ENCODE peak calls at places on chromosome 6, in ten cellular contexts. D is ovary, S is H54, C is K562, F is stomach, M is lower leg skin, W is esophagus squamous epithelium, V is heart left ventricle, P is adrenal gland, A is IMR-90. I is an unnamed sample.

GRCh38 chr6:88588938-88589337 is 374.5 kb downstream of the RNGTT start:
- DNase-seq in D (no peak), S (no peak), C (no peak), F (no peak), M (no peak), W (no peak), V (no peak), P (no peak), A (no peak), I (no peak)

GRCh38 chr6:106882601-106883518 is 91.7 kb downstream of the CD24 start:
- DNase-seq in D (no peak), S (no peak), C (no peak), F (no peak), M (no peak), W (no peak), V (no peak), P (no peak), A (no peak), I (no peak)

GRCh38 chr6:74598473-74599393 is 607.1 kb downstream of the COL12A1 start:
- DNase-seq in D (no peak), S (no peak), C (no peak), F (no peak), M (no peak), W (no peak), V (no peak), P (no peak), A (peak; percentile 50), I (no peak)

GRCh38 chr6:169862464-169863148 is 111.2 kb downstream of the ERMARD start:
- DNase-seq in D (peak; percentile 47), S (no peak), C (no peak), F (peak; percentile 22), M (peak; percentile 81), W (no peak), V (no peak), P (no peak), A (no peak), I (no peak)

GRCh38 chr6:26240157-26240980 is 124.6 kb upstream of the BTN3A2 start:
- DNase-seq in D (no peak), S (no peak), C (no peak), F (peak; percentile 35), M (peak; percentile 90), W (no peak), V (peak; percentile 81), P (peak; percentile 72), A (peak; percentile 93), I (peak; percentile 95)

GRCh38 chr6:26275663-26276062 is 89.3 kb upstream of the BTN3A2 start:
- DNase-seq in D (no peak), S (no peak), C (no peak), F (no peak), M (no peak), W (no peak), V (no peak), P (no peak), A (no peak), I (no peak)

GRCh38 chr6:152240436-152240835 is 396.7 kb downstream of the SYNE1 start:
- DNase-seq in D (no peak), S (no peak), C (no peak), F (no peak), M (no peak), W (no peak), V (no peak), P (no peak), A (peak; percentile 15), I (no peak)

GRCh38 chr6:113015249-113015648 is 668.1 kb downstream of the RFPL4B start:
- DNase-seq in D (no peak), S (no peak), C (no peak), F (no peak), M (no peak), W (no peak), V (no peak), P (no peak), A (peak; percentile 83), I (no peak)

GRCh38 chr6:30007132-30007764 is 53.8 kb upstream of the POLR1H start:
- DNase-seq in D (peak; percentile 62), S (no peak), C (no peak), F (peak; percentile 47), M (peak; percentile 86), W (no peak), V (no peak), P (peak; percentile 40), A (no peak), I (no peak)

GRCh38 chr6:56193846-56194245 is 53.5 kb downstream of the COL21A1 start:
- DNase-seq in D (no peak), S (no peak), C (no peak), F (no peak), M (no peak), W (no peak), V (no peak), P (no peak), A (no peak), I (no peak)

GRCh38 chr6:133833905-133834304 is 55.0 kb upstream of the TCF21 start:
- DNase-seq in D (no peak), S (no peak), C (no peak), F (no peak), M (no peak), W (no peak), V (peak; percentile 21), P (no peak), A (no peak), I (no peak)

GRCh38 chr6:2943564-2943955 is 27.8 kb downstream of the SERPINB6 start:
- DNase-seq in D (no peak), S (no peak), C (no peak), F (peak; percentile 22), M (no peak), W (no peak), V (no peak), P (no peak), A (no peak), I (no peak)

GRCh38 chr6:98824163-98824906 is 10.0 kb upstream of the POU3F2 start:
- DNase-seq in D (no peak), S (no peak), C (no peak), F (no peak), M (no peak), W (no peak), V (no peak), P (no peak), A (no peak), I (no peak)

GRCh38 chr6:80932364-80932763 is 820.1 kb downstream of the TENT5A start:
- DNase-seq in D (no peak), S (no peak), C (no peak), F (no peak), M (no peak), W (no peak), V (no peak), P (no peak), A (peak; percentile 63), I (no peak)

DNA sequence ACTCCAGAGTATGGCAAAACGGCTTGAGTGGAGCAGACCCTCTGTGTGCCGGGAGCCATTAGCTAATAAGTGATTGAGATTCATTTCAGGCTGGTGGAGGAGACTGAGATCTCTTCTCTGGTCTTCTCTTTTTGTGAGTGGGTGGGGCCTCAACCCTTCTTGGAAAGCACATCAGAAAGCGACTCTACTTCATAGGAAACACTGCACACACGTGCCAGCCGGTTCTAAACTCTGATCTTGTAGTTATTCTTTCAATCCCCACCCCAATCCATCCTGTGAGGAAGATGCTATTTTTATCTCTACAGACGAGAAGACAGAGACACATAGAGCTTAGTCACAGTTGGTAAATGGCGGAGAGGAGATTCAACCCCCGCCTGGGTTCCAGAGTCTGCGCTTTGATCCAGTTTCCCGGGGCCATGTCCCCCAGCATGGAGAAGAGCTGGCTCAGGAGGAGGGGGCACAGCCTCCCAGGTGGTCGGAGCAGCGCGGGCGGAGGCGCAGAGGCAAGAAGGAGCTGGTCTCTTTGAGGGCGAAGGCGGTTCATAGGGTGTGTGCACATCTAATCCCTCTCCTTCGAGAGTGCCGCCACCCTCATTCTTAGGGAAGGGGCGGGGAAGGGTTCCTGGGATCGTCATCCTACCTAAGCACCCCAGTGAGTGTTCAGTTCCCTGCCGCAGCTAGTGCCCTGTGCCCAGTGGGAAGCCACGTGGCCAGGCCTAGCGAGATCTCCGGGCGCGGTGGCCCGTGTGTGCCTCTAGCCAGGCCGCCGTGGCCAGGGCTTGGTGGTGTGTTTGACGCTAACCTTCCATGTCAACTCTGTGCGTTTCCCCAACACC is 49.0 kb upstream of the TAGAP start:
- DNase-seq in D (no peak), S (no peak), C (no peak), F (no peak), M (no peak), W (no peak), V (no peak), P (no peak), A (no peak), I (no peak)
- TF ChIP-seq POLR2A in D (no peak), S (no peak), C (no peak), F (no peak), M (no peak), W (no peak), V (no peak), P (no peak), A (no peak), I (no peak)

DNA sequence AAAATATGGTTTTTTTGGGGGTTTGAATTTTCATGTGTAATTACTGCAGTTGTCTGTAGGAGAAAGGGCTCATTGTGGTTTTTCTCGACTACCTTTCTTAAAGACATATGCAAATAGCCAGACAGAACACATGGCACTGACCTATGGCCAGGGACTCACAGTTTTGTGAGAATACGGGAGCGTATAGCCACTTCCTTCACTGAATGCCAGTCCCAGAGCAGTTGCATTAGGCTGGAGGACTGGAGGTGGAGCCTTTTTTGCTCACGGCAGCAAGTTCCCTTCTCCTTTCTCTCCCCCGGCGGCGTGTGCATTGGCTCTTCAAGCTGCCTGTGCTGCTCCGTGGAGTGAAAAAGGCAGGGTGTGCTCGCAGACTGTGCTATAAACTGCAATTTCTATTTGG is 114.9 kb downstream of the AKAP7 start:
- DNase-seq in D (peak; percentile 52), S (peak; percentile 8), C (no peak), F (peak; percentile 58), M (peak; percentile 85), W (no peak), V (peak; percentile 50), P (peak; percentile 73), A (peak; percentile 48), I (no peak)
- TF ChIP-seq POLR2A in D (no peak), S (no peak), C (no peak), F (no peak), M (no peak), W (no peak), V (no peak), P (no peak), A (no peak), I (no peak)

DNA sequence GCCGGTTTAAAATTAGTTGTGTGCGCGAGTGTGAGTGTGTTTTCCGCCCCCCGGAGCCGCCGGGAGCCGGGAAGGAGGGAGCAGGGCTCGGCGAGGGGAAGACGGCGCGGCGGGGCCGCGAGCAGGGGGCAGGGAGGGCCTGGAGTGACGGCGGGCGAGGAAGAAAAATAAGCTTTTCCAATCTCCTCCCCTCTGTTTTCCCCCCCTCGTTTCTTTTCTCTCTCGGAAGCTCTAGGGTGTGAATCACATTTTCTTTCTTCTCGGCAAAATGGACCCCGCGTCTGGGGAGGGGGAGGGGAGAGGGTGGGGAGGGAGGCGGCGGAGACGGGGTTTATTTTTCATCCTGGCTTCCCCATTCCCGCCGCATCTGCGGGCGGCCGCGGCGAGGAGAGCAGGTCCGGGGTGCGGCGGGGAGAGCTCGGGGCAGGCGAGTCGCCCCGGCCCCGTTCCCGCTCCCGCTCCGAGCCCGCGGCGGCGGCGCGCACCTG is 881 bp downstream of the BICRAL start:
- DNase-seq in D (peak; percentile 87), S (peak; percentile 82), C (peak; percentile 90), F (peak; percentile 75), M (peak; percentile 94), W (no peak), V (peak; percentile 85), P (peak; percentile 87), A (peak; percentile 90), I (peak; percentile 87)
- TF ChIP-seq POLR2A in D (peak; percentile 66), S (no peak), C (peak; percentile 86), F (peak; percentile 33), M (peak; percentile 89), W (no peak), V (no peak), P (peak; percentile 83), A (peak; percentile 79), I (no peak)

GRCh38 chr6:79632580-79632979 is 1.5 kb downstream of the SH3BGRL2 start:
- DNase-seq in D (no peak), S (no peak), C (peak; percentile 42), F (no peak), M (no peak), W (no peak), V (no peak), P (no peak), A (peak; percentile 4), I (peak; percentile 8)
- TF ChIP-seq POLR2A in D (no peak), S (no peak), C (no peak), F (no peak), M (no peak), W (no peak), V (no peak), P (no peak), A (no peak), I (no peak)

I was measured in erythroblast.